ENCODE peak calls at places on chromosomes 7 and 10, in four cellular contexts. Y, M, O and A are unnamed samples. For H3K4me1, the result is how much of the 10 kb centered on the place peaks cover.

GRCh38 chr10:62885656-62886461 is 69.7 kb upstream of the EGR2 start:
- DNase-seq in Y (no peak), M (no peak), O (no peak), A (no peak)

GRCh38 chr7:18513343-18513742 is 17.8 kb downstream of the HDAC9 start:
- DNase-seq in Y (no peak), M (no peak), O (no peak), A (no peak)

GRCh38 chr10:99711129-99711719 is 20.7 kb downstream of the COX15 start:
- DNase-seq in Y (peak), M (no peak), O (peak), A (no peak)

GRCh38 chr10:110426294-110427153 is 71.2 kb upstream of the DUSP5 start:
- DNase-seq in Y (peak), M (peak), O (peak), A (no peak)

GRCh38 chr10:114517681-114518250 is 113.5 kb upstream of the AFAP1L2 start:
- DNase-seq in Y (no peak), M (no peak), O (no peak), A (no peak)

GRCh38 chr10:75040576-75040975 is 70.9 kb upstream of the SAMD8 start:
- DNase-seq in Y (no peak), M (no peak), O (no peak), A (no peak)

GRCh38 chr7:31311465-31312074 is 29.0 kb downstream of the NEUROD6 start:
- DNase-seq in Y (no peak), M (no peak), O (no peak), A (no peak)

GRCh38 chr7:52260046-52260665 is 775.3 kb upstream of the POM121L12 start:
- DNase-seq in Y (no peak), M (no peak), O (no peak), A (no peak)

GRCh38 chr7:71752171-71752935 is 620.4 kb downstream of the GALNT17 start:
- DNase-seq in Y (peak), M (peak), O (peak), A (no peak)

GRCh38 chr7:77665161-77665560 is 31.1 kb upstream of the RSBN1L start:
- DNase-seq in Y (no peak), M (no peak), O (no peak), A (no peak)

GRCh38 chr10:47058961-47059391 is 147.7 kb downstream of the PTPN20 start:
- DNase-seq in Y (no peak), M (no peak), O (no peak), A (no peak)

GRCh38 chr7:43645699-43646226 is 62.9 kb downstream of the STK17A start:
- DNase-seq in Y (no peak), M (no peak), O (no peak), A (no peak)

GRCh38 chr7:150793569-150794238 is 6.5 kb downstream of the TMEM176B start:
- DNase-seq in Y (no peak), M (no peak), O (no peak), A (no peak)

GRCh38 chr10:12705943-12706342 is 295.6 kb downstream of the CCDC3 start:
- DNase-seq in Y (no peak), M (no peak), O (no peak), A (no peak)

GRCh38 chr7:55977831-55978230 is 13.4 kb downstream of the NIPSNAP2 start:
- DNase-seq in Y (no peak), M (no peak), O (no peak), A (no peak)

GRCh38 chr7:99953649-99954048 is 22.2 kb downstream of the AZGP1 start:
- DNase-seq in Y (no peak), M (no peak), O (no peak), A (no peak)

GRCh38 chr10:88472540-88472939 is 110.6 kb downstream of the RNLS start:
- DNase-seq in Y (no peak), M (no peak), O (no peak), A (no peak)
- TF ChIP-seq CTCF in Y (no peak), M (no peak), O (no peak), A (no peak)

GRCh38 chr10:34587002-34587740 is 227.9 kb downstream of the PARD3 start:
- DNase-seq in Y (no peak), M (no peak), O (no peak), A (no peak)
- H3K4me1 ChIP-seq in Y (under half), M (under half), O (under half), A (under half)

DNA sequence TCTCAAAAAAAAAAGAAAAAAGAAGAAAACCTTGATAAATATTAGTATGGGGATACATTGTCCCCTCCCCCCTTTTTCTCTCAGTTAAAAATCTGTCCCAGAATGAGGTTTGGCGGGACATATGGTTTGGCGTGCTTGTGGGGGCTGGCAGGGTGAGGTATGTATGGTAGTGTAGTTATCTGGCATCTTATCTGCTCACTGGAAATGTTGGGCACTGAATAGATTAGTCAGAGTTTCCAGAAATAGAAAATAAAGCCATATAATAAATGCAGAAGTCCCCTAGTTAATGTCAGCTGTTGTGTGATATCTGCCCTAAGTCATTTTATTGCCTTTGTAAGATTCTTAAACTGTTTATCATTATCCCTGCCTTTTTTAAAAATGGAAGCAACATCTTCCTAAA is 397.5 kb upstream of the GALNT17 start:
- DNase-seq in Y (no peak), M (no peak), O (no peak), A (no peak)
- TF ChIP-seq CTCF in Y (no peak), M (no peak), O (no peak), A (no peak)

DNA sequence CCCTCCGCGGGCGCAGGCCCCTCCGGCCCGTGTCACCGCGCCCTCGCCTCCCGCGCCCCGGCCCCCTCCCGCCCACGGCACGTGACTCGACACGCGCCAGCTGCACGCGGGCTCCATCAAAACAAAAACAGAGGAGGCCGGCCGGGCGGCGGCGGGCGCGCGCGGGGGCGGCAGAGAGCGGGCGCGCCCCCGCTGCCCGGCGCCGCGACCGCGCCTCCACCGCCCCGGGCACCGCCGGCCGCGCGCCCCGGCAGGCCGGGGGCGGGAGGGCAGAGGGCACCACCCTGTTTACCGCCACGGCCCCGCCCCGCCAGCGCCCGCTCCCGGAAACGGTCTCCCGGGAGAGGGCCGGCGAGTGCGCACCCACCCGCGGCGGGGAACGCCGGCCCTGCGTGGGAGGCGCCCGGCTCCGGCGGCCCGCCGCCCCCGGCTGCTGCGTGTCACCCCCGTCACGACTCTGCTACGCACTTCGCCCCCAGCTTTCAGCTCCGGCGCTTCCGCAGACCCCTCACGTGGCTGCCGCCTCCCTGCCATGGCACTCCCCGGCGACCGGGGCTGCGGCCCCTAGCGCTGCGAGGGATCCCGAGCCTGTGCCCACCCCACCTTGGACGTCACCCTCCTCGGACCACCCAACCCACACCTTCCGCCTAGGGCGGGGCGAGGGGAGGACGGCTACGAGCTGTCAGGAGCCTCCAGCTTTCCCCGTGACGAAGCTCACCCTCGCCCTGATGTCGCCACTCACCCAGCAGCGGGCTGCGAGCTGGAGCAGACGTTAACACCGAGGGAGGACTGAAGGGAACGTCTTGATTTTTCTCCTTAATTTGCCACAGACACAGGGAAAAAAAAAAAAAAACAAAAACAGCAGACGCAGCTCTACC is 221.6 kb upstream of the MKLN1 start:
- DNase-seq in Y (peak), M (peak), O (peak), A (peak)
- H3K4me1 ChIP-seq in Y (under half), M (under half), O (under half), A (under half)

DNA sequence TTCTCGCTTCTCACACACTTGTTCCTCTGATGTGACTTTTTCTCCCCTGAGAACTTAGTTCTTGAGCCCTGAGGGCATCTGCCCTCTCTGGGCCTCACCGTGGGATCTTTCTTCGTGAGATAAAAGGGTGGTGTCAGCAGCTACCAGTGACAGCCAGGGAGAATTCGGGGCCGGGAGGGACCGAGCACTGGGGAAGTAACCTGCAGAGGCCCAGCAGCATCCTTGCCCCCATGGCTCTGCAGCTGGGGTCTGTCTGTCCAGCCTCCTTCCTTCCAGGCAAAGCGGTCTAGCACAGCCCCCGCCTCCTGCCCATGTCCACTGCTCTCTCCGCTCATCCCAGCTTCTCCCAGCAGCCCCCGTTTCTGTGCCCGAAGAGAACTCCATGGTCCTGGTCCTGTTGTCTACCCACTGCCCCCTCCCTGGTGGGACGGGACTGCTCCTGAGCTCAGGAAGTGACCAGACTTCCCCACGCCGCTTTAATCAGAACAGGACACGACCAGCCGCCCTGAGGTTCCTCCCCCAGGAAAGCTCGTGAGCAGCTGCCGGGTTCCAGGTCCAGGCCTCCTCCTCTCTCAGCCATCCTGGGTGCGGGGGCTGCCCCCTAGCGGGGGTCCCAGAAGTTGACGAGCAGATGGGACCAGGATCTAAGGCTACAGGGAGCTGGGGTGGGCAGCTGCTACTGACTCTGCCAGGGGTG is 187.4 kb downstream of the WDR37 start:
- DNase-seq in Y (no peak), M (no peak), O (no peak), A (no peak)
- TF ChIP-seq CTCF in Y (no peak), M (no peak), O (no peak), A (no peak)

DNA sequence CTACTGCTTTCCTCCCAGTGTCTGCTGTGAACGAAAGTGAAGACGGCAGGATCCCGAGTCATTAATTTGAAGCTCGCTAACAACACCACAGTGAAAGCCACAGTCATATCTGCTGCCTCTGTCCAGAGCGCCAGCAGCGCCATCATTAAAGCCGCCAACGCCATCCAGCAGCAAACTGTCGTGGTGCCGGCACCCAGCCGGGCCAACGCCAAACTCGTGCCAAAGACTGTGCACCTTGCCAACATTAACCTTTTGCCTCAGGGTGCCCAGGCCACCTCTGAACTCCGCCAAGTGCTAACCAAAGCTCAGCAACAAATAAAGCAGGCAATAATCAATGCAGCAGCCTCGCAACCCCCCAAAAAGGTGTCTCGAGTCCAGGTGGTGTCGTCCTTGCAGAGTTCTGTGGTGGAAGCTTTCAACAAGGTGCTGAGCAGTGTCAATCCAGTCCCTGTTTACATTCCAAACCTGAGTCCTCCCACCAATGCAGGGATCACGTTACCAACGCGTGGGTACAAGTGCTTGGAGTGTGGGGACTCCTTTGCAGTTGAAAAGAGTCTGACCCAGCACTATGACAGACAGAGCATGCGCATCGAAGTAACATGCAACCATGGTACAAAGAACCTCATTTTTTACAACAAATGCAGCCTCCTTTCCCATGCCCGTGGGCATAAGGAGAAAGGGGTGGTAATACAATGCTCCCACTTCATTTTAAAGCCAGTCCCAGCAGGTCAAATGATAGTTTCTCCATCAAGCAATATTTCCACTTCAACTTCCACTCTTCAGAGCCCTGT is 94.8 kb upstream of the KCNMA1 start:
- DNase-seq in Y (no peak), M (no peak), O (no peak), A (no peak)
- H3K4me1 ChIP-seq in Y (under half), M (under half), O (under half), A (under half)

DNA sequence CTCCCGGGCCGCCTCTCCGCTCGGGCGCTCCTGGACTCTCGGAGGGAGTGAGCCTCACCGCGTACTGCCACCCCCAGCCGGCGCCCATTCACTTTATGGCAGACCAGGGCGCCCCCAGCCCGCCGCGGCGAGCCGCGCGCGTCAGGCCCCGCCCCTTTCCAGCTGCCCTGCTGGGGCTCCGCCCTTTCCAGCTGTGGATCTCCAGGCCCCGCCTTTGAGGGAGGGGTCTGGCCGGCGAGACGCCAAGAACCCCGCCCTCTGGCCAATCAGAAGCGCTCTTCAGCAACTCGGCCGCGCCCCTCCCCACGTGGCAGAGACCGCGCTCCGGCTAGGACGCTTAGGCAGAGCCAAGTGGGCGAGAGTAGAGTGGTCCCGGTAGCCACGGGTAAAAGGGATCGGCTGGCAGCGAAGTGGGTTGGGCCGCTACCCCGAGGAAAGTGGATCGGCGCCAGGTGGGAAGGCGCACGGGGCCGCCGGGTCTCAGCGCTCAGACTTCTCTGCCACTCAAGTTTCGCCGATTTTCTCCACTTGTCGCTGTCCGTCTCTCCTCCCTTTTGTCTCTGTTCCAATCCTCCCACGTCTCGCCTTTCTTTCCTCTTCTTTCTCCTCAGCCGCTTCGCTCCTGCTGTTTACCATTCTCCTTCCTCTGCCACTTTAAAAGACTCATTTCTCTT is at the start of gene PITX3:
- DNase-seq in Y (peak), M (peak), O (peak), A (peak)
- TF ChIP-seq CTCF in Y (no peak), M (no peak), O (no peak), A (no peak)

DNA sequence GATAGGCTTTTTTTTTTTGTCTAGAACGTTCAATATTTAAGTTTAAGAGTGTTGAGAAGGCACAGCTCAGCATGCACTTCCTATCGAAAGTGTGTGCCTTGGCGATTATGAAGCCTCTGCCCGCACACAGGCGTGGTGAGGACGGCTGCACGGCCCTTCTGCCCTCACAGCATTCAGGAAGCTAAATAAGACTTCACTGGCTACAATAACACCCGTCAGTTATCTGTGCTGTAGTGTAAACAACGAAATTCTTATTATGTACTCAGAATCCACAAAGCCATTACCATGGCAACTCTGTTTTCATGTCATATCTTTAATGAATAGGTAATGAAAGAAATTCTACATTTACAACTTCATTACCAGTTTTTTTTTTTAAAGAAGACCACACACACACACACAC is 254.6 kb upstream of the CTBP2 start:
- DNase-seq in Y (no peak), M (no peak), O (no peak), A (no peak)
- H3K4me1 ChIP-seq in Y (under half), M (under half), O (under half), A (under half)

GRCh38 chr7:65820287-65820950 is 52.5 kb upstream of the VKORC1L1 start:
- DNase-seq in Y (no peak), M (no peak), O (no peak), A (no peak)
- TF ChIP-seq CTCF in Y (no peak), M (no peak), O (no peak), A (no peak)